ENCODE peak calls at places on chromosomes 2 and 18, in eight cellular contexts. One of them, this sample, is unnamed.

GRCh38 chr18:35291166-35291565 is 1.1 kb upstream of the ZSCAN30 start:
- DNase-seq in astrocyte: no peak
- DNase-seq in neural progenitor cell: no peak
- DNase-seq in endothelial cell of umbilical vein: no peak
- DNase-seq in K562: no peak
- DNase-seq in GM12878: no peak
- DNase-seq in hepatocyte: no peak
- DNase-seq in H1: no peak
- DNase-seq in this sample: no peak

GRCh38 chr2:119223521-119224390 is at the start of gene STEAP3:
- DNase-seq in astrocyte: peak; percentile 36
- DNase-seq in neural progenitor cell: peak; percentile 91
- DNase-seq in endothelial cell of umbilical vein: peak; percentile 41
- DNase-seq in K562: peak; percentile 97
- DNase-seq in GM12878: no peak
- DNase-seq in hepatocyte: peak; percentile 86
- DNase-seq in H1: peak; percentile 84
- DNase-seq in this sample: peak; percentile 79

GRCh38 chr2:126656311-126657145 is 570 bp downstream of the GYPC start:
- DNase-seq in astrocyte: peak; percentile 38
- DNase-seq in neural progenitor cell: peak; percentile 72
- DNase-seq in endothelial cell of umbilical vein: no peak
- DNase-seq in K562: peak; percentile 67
- DNase-seq in GM12878: no peak
- DNase-seq in hepatocyte: peak; percentile 58
- DNase-seq in H1: peak; percentile 75
- DNase-seq in this sample: no peak

GRCh38 chr2:239343946-239344856 is 56.6 kb downstream of the HDAC4 start:
- DNase-seq in astrocyte: peak; percentile 14
- DNase-seq in neural progenitor cell: no peak
- DNase-seq in endothelial cell of umbilical vein: no peak
- DNase-seq in K562: no peak
- DNase-seq in GM12878: no peak
- DNase-seq in hepatocyte: no peak
- DNase-seq in H1: no peak
- DNase-seq in this sample: no peak

GRCh38 chr2:200376422-200377142 is 70.1 kb downstream of the SPATS2L start:
- DNase-seq in astrocyte: no peak
- DNase-seq in neural progenitor cell: no peak
- DNase-seq in endothelial cell of umbilical vein: peak; percentile 89
- DNase-seq in K562: peak; percentile 21
- DNase-seq in GM12878: no peak
- DNase-seq in hepatocyte: peak; percentile 56
- DNase-seq in H1: no peak
- DNase-seq in this sample: peak; percentile 70

GRCh38 chr2:232456296-232457120 is 555 bp downstream of the ALPI start:
- DNase-seq in astrocyte: no peak
- DNase-seq in neural progenitor cell: no peak
- DNase-seq in endothelial cell of umbilical vein: no peak
- DNase-seq in K562: no peak
- DNase-seq in GM12878: no peak
- DNase-seq in hepatocyte: peak; percentile 13
- DNase-seq in H1: no peak
- DNase-seq in this sample: no peak

GRCh38 chr2:170140561-170140960 is 37.4 kb upstream of the MYO3B start:
- DNase-seq in astrocyte: no peak
- DNase-seq in neural progenitor cell: no peak
- DNase-seq in endothelial cell of umbilical vein: no peak
- DNase-seq in K562: no peak
- DNase-seq in GM12878: no peak
- DNase-seq in hepatocyte: no peak
- DNase-seq in H1: no peak
- DNase-seq in this sample: no peak

GRCh38 chr2:167960089-167960747 is 287.2 kb downstream of the STK39 start:
- DNase-seq in astrocyte: no peak
- DNase-seq in neural progenitor cell: no peak
- DNase-seq in endothelial cell of umbilical vein: no peak
- DNase-seq in K562: no peak
- DNase-seq in GM12878: no peak
- DNase-seq in hepatocyte: no peak
- DNase-seq in H1: no peak
- DNase-seq in this sample: no peak

GRCh38 chr2:39991298-39991697 is 212.2 kb upstream of the THUMPD2 start:
- DNase-seq in astrocyte: peak; percentile 76
- DNase-seq in neural progenitor cell: no peak
- DNase-seq in endothelial cell of umbilical vein: no peak
- DNase-seq in K562: no peak
- DNase-seq in GM12878: no peak
- DNase-seq in hepatocyte: no peak
- DNase-seq in H1: no peak
- DNase-seq in this sample: no peak

GRCh38 chr2:233433794-233434193 is 79.5 kb downstream of the DGKD start:
- DNase-seq in astrocyte: no peak
- DNase-seq in neural progenitor cell: no peak
- DNase-seq in endothelial cell of umbilical vein: no peak
- DNase-seq in K562: no peak
- DNase-seq in GM12878: no peak
- DNase-seq in hepatocyte: no peak
- DNase-seq in H1: no peak
- DNase-seq in this sample: no peak

GRCh38 chr18:10558243-10558966 is 32.6 kb downstream of the NAPG start:
- DNase-seq in astrocyte: no peak
- DNase-seq in neural progenitor cell: no peak
- DNase-seq in endothelial cell of umbilical vein: no peak
- DNase-seq in K562: no peak
- DNase-seq in GM12878: no peak
- DNase-seq in hepatocyte: no peak
- DNase-seq in H1: no peak
- DNase-seq in this sample: no peak

GRCh38 chr2:187658952-187659525 is 104.8 kb upstream of the TFPI start:
- DNase-seq in astrocyte: peak; percentile 10
- DNase-seq in neural progenitor cell: peak; percentile 74
- DNase-seq in endothelial cell of umbilical vein: peak; percentile 30
- DNase-seq in K562: no peak
- DNase-seq in GM12878: no peak
- DNase-seq in hepatocyte: peak; percentile 15
- DNase-seq in H1: no peak
- DNase-seq in this sample: no peak

GRCh38 chr2:12430036-12430795 is 286.5 kb upstream of the TRIB2 start:
- DNase-seq in astrocyte: peak; percentile 64
- DNase-seq in neural progenitor cell: no peak
- DNase-seq in endothelial cell of umbilical vein: no peak
- DNase-seq in K562: no peak
- DNase-seq in GM12878: no peak
- DNase-seq in hepatocyte: no peak
- DNase-seq in H1: no peak
- DNase-seq in this sample: no peak

GRCh38 chr2:42268528-42269151 is 92.4 kb downstream of the COX7A2L start:
- DNase-seq in astrocyte: peak; percentile 4
- DNase-seq in neural progenitor cell: no peak
- DNase-seq in endothelial cell of umbilical vein: peak; percentile 39
- DNase-seq in K562: no peak
- DNase-seq in GM12878: no peak
- DNase-seq in hepatocyte: no peak
- DNase-seq in H1: no peak
- DNase-seq in this sample: no peak

GRCh38 chr2:65639156-65639876 is 206.9 kb upstream of the SPRED2 start:
- DNase-seq in astrocyte: peak; percentile 96
- DNase-seq in neural progenitor cell: no peak
- DNase-seq in endothelial cell of umbilical vein: no peak
- DNase-seq in K562: no peak
- DNase-seq in GM12878: no peak
- DNase-seq in hepatocyte: peak; percentile 20
- DNase-seq in H1: no peak
- DNase-seq in this sample: no peak

GRCh38 chr2:67649331-67650071 is 252.4 kb downstream of the ETAA1 start:
- DNase-seq in astrocyte: peak; percentile 47
- DNase-seq in neural progenitor cell: no peak
- DNase-seq in endothelial cell of umbilical vein: peak; percentile 5
- DNase-seq in K562: no peak
- DNase-seq in GM12878: no peak
- DNase-seq in hepatocyte: peak; percentile 18
- DNase-seq in H1: no peak
- DNase-seq in this sample: no peak

GRCh38 chr2:241053576-241054251 is 48.4 kb downstream of the MTERF4 start:
- DNase-seq in astrocyte: no peak
- DNase-seq in neural progenitor cell: no peak
- DNase-seq in endothelial cell of umbilical vein: no peak
- DNase-seq in K562: no peak
- DNase-seq in GM12878: no peak
- DNase-seq in hepatocyte: no peak
- DNase-seq in H1: no peak
- DNase-seq in this sample: no peak

GRCh38 chr2:210226186-210226585 is 939 bp upstream of the ACADL start:
- DNase-seq in astrocyte: no peak
- DNase-seq in neural progenitor cell: no peak
- DNase-seq in endothelial cell of umbilical vein: no peak
- DNase-seq in K562: no peak
- DNase-seq in GM12878: no peak
- DNase-seq in hepatocyte: no peak
- DNase-seq in H1: no peak
- DNase-seq in this sample: no peak

GRCh38 chr2:231722721-231723307 is 14.5 kb downstream of the PTMA start:
- DNase-seq in astrocyte: no peak
- DNase-seq in neural progenitor cell: peak; percentile 60
- DNase-seq in endothelial cell of umbilical vein: no peak
- DNase-seq in K562: no peak
- DNase-seq in GM12878: no peak
- DNase-seq in hepatocyte: no peak
- DNase-seq in H1: no peak
- DNase-seq in this sample: no peak

GRCh38 chr2:151021747-151022450 is 239.8 kb downstream of the RBM43 start:
- DNase-seq in astrocyte: no peak
- DNase-seq in neural progenitor cell: no peak
- DNase-seq in endothelial cell of umbilical vein: no peak
- DNase-seq in K562: no peak
- DNase-seq in GM12878: no peak
- DNase-seq in hepatocyte: no peak
- DNase-seq in H1: no peak
- DNase-seq in this sample: no peak

GRCh38 chr2:174846941-174847938 is 83.0 kb upstream of the CHRNA1 start:
- DNase-seq in astrocyte: peak; percentile 96
- DNase-seq in neural progenitor cell: peak; percentile 74
- DNase-seq in endothelial cell of umbilical vein: peak; percentile 53
- DNase-seq in K562: no peak
- DNase-seq in GM12878: no peak
- DNase-seq in hepatocyte: peak; percentile 53
- DNase-seq in H1: no peak
- DNase-seq in this sample: peak; percentile 81

DNA sequence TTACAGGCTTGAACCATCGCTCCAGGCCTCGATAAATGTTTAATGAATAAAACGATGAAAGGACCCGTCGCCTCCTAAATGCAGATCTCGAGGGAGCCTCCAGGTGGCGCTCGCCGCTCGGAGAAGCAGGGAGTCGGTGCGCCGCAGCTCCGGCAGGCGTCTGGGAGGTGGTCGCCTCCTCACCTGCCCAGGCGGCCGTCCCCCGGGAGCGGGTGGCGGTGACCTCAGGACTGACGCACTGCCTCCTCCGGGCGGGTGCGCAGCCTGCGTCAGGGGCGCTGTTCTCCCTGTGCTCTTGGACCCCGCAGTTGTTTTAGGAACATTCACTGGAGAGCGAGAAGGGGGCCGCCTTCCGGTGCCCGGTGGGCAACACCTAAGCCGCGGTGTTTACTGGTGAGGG is 38.6 kb upstream of the POLE4 start:
- DNase-seq in astrocyte: no peak
- DNase-seq in neural progenitor cell: peak; percentile 88
- DNase-seq in endothelial cell of umbilical vein: peak; percentile 47
- DNase-seq in K562: peak; percentile 81
- DNase-seq in GM12878: no peak
- DNase-seq in hepatocyte: peak; percentile 86
- DNase-seq in H1: peak; percentile 95
- DNase-seq in this sample: peak; percentile 64
- H2AFZ ChIP-seq in astrocyte: peak overlapping the region; percentile 65
- H2AFZ ChIP-seq in neural progenitor cell: peak overlapping the region; percentile 84
- H2AFZ ChIP-seq in endothelial cell of umbilical vein: peak overlapping the region; percentile 29
- H2AFZ ChIP-seq in K562: peak overlapping the region; percentile 79
- H2AFZ ChIP-seq in GM12878: peak overlapping the region; percentile 72
- H2AFZ ChIP-seq in hepatocyte: peak overlapping the region; percentile 63
- H2AFZ ChIP-seq in H1: peak overlapping the region; percentile 34
- H2AFZ ChIP-seq in this sample: peak overlapping the region; percentile 83

GRCh38 chr2:106120432-106120831 is 73.7 kb downstream of the UXS1 start:
- DNase-seq in astrocyte: no peak
- DNase-seq in neural progenitor cell: no peak
- DNase-seq in endothelial cell of umbilical vein: no peak
- DNase-seq in K562: no peak
- DNase-seq in GM12878: no peak
- DNase-seq in hepatocyte: no peak
- DNase-seq in H1: no peak
- DNase-seq in this sample: no peak
- H4K20me1 ChIP-seq in astrocyte: peaks cover 16% of the 10 kb centered on the region
- H4K20me1 ChIP-seq in neural progenitor cell: peaks cover 12% of the 10 kb centered on the region
- H4K20me1 ChIP-seq in endothelial cell of umbilical vein: no peaks in the 10 kb centered on the region
- H4K20me1 ChIP-seq in K562: peaks cover 10% of the 10 kb centered on the region
- H4K20me1 ChIP-seq in GM12878: no peaks in the 10 kb centered on the region
- H4K20me1 ChIP-seq in hepatocyte: no peaks in the 10 kb centered on the region
- H4K20me1 ChIP-seq in H1: peaks cover 13% of the 10 kb centered on the region
- H4K20me1 ChIP-seq in this sample: no peaks in the 10 kb centered on the region

DNA sequence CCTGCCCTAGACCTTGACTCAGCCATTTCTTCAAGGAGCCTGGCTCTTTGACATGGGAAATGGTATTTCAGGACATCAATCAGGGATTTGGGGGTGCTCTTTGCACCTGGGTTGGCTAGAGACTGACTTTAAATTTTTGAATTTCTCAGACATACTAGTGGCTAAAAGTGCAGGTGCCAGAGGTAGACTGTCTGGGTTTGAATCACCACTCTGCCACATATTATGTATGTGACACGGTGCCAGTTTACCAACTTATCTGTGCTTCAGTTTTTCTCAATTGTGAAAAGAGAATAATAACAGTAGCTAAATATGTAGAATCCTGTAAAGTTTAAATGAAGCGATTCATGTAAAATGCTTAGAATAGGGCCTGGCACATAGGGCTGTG is 49.2 kb upstream of the RTN4 start:
- DNase-seq in astrocyte: no peak
- DNase-seq in neural progenitor cell: no peak
- DNase-seq in endothelial cell of umbilical vein: no peak
- DNase-seq in K562: no peak
- DNase-seq in GM12878: no peak
- DNase-seq in hepatocyte: no peak
- DNase-seq in H1: no peak
- DNase-seq in this sample: no peak
- H2AFZ ChIP-seq in astrocyte: no peak overlapping the region
- H2AFZ ChIP-seq in neural progenitor cell: no peak overlapping the region
- H2AFZ ChIP-seq in endothelial cell of umbilical vein: no peak overlapping the region
- H2AFZ ChIP-seq in K562: peak overlapping the region; percentile 79
- H2AFZ ChIP-seq in GM12878: no peak overlapping the region
- H2AFZ ChIP-seq in hepatocyte: no peak overlapping the region
- H2AFZ ChIP-seq in H1: no peak overlapping the region
- H2AFZ ChIP-seq in this sample: no peak overlapping the region

DNA sequence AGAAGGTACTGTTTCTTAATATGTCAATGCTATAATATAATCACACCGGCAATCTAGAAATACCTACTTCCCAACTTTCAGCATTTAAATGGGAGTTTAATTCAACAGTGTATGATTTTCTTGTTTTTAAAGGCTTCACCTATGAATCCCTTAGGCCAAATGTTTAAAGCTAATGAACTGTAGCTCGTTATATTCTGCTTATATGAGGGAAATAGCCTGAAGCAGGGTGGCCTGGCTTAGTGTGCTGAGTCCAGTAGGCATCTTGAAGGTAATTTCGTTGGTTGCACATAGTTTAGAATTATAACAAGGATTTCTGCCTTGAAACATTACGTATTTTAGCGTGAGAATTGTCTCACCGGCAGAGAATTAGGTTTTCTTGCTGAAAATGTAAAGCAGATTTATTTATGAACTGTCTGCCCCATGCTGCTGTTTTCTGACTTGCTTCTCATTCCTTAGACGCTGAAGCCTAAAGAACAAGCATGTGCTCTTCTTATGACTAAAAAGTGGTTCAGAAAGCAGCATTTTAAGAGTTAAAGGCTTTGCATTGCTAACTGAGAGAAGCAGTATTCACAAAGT is 433.7 kb upstream of the RAB12 start:
- DNase-seq in astrocyte: no peak
- DNase-seq in neural progenitor cell: no peak
- DNase-seq in endothelial cell of umbilical vein: no peak
- DNase-seq in K562: no peak
- DNase-seq in GM12878: no peak
- DNase-seq in hepatocyte: no peak
- DNase-seq in H1: no peak
- DNase-seq in this sample: no peak
- H4K20me1 ChIP-seq in astrocyte: no peaks in the 10 kb centered on the region
- H4K20me1 ChIP-seq in neural progenitor cell: no peaks in the 10 kb centered on the region
- H4K20me1 ChIP-seq in endothelial cell of umbilical vein: no peaks in the 10 kb centered on the region
- H4K20me1 ChIP-seq in K562: no peaks in the 10 kb centered on the region
- H4K20me1 ChIP-seq in GM12878: no peaks in the 10 kb centered on the region
- H4K20me1 ChIP-seq in hepatocyte: no peaks in the 10 kb centered on the region
- H4K20me1 ChIP-seq in H1: no peaks in the 10 kb centered on the region
- H4K20me1 ChIP-seq in this sample: no peaks in the 10 kb centered on the region